ENCODE peak calls at places on chromosomes 13 and 19, in four cellular contexts. Z, F, Y and H are unnamed samples.

GRCh38 chr13:57633141-57633949 is 1.8 kb downstream of the PCDH17 start:
- DNase-seq in Y (peak; percentile 52), Z (no peak), F (no peak), H (peak; percentile 88)

GRCh38 chr19:794989-795658 is 2.1 kb upstream of the PTBP1 start:
- DNase-seq in F (no peak), Y (no peak), Z (no peak), H (no peak)

GRCh38 chr19:38142176-38143035 is 81.6 kb downstream of the DPF1 start:
- DNase-seq in Z (peak; percentile 28), F (peak; percentile 67), Y (peak; percentile 38), H (peak; percentile 82)

GRCh38 chr13:49625392-49626137 is 2.7 kb upstream of the ARL11 start:
- DNase-seq in Y (no peak), F (peak; percentile 26), Z (peak; percentile 6), H (no peak)

GRCh38 chr13:39786091-39786490 is 130.6 kb downstream of the COG6 start:
- DNase-seq in Y (no peak), F (peak; percentile 29), Z (no peak), H (no peak)

GRCh38 chr19:48419158-48419920 is 25.9 kb downstream of the GRIN2D start:
- DNase-seq in F (peak; percentile 39), Z (peak; percentile 42), Y (no peak), H (peak; percentile 75)

GRCh38 chr19:2040647-2041435 is 10.2 kb downstream of the MKNK2 start:
- DNase-seq in F (no peak), Z (no peak), Y (no peak), H (no peak)

GRCh38 chr13:33561627-33562026 is 256.3 kb upstream of the RFC3 start:
- DNase-seq in Z (no peak), F (no peak), Y (no peak), H (no peak)

GRCh38 chr19:48274173-48274572 is 4.3 kb downstream of the ZNF114 start:
- DNase-seq in Y (no peak), F (no peak), Z (peak; percentile 40), H (no peak)

GRCh38 chr13:50587122-50587521 is 256.4 kb downstream of the DLEU7 start:
- DNase-seq in Z (no peak), F (no peak), Y (no peak), H (no peak)

GRCh38 chr13:48571121-48571901 is 38.4 kb upstream of the RCBTB2 start:
- DNase-seq in Z (peak; percentile 81), F (peak; percentile 83), Y (no peak), H (no peak)

GRCh38 chr19:21092107-21092506 is 10.1 kb downstream of the ZNF714 start:
- DNase-seq in F (peak; percentile 71), Y (no peak), Z (peak; percentile 14), H (peak; percentile 53)